ENCODE peak calls at places on chromosomes 12 and 14, in eight cellular contexts. O, H, V, Z, S, A, U and R are unnamed samples.

GRCh38 chr12:89194683-89195082 is 157.6 kb downstream of the DUSP6 start:
- DNase-seq in H (no peak), O (no peak), S (no peak), A (no peak), V (no peak), Z (no peak), U (no peak), R (no peak)

GRCh38 chr12:48933664-48934311 is 8.5 kb upstream of the FKBP11 start:
- DNase-seq in O (no peak), S (no peak), A (no peak), V (no peak), U (no peak), H (no peak), Z (no peak), R (no peak)

GRCh38 chr12:83172441-83172840 is 485.7 kb downstream of the TMTC2 start:
- DNase-seq in H (no peak), Z (no peak), S (no peak), V (peak; percentile 46), U (no peak), O (no peak), A (no peak), R (no peak)

GRCh38 chr14:68522510-68523325 is 270.1 kb downstream of the ZFP36L1 start:
- DNase-seq in A (no peak), H (no peak), O (peak; percentile 70), U (no peak), Z (no peak), S (peak; percentile 26), V (peak; percentile 26), R (peak; percentile 96)

GRCh38 chr12:123905319-123905925 is 67.2 kb downstream of the CCDC92 start:
- DNase-seq in U (peak; percentile 68), Z (peak; percentile 53), S (peak; percentile 23), O (peak; percentile 87), H (peak; percentile 90), A (peak; percentile 81), V (peak; percentile 76), R (peak; percentile 91)

GRCh38 chr12:122374707-122375106 is 47.8 kb downstream of the CLIP1 start:
- DNase-seq in V (no peak), Z (no peak), A (no peak), O (no peak), S (no peak), U (no peak), H (no peak), R (no peak)

GRCh38 chr14:53016491-53016890 is 65.6 kb upstream of the FERMT2 start:
- DNase-seq in A (peak; percentile 68), U (no peak), O (no peak), V (peak; percentile 76), H (no peak), S (no peak), Z (no peak), R (peak; percentile 67)

GRCh38 chr12:130477701-130478100 is 140.0 kb downstream of the PIWIL1 start:
- DNase-seq in H (no peak), Z (no peak), S (no peak), O (no peak), A (no peak), U (no peak), V (no peak), R (no peak)

GRCh38 chr14:75806247-75806876 is 145.3 kb downstream of the TTLL5 start:
- DNase-seq in V (no peak), H (no peak), A (no peak), S (no peak), O (no peak), Z (no peak), U (no peak), R (no peak)

DNA sequence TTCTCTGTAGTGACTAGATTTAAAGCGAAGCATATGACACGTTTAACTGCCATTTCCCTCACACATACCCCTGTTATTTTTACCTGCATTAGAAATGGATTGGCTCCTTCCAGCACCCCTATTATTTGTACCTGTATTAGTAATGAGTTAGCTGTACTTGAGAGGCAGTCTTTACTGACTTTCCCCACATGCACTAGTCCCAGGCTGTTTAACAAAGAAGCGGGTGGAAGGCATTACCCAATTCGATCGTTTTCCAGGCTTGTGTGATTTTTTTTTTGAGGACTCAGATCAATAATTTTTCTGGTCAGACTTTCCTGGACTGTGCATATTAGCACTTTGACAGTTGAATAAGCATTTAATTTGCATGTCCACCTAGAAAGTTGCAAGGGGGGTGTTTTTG is 46.4 kb downstream of the RAD52 start:
- DNase-seq in S (no peak), V (no peak), U (no peak), Z (no peak), O (no peak), H (no peak), A (no peak), R (no peak)
- TF ChIP-seq CTCF in S (no peak), V (no peak), U (no peak), Z (no peak), O (no peak), H (no peak), A (no peak), R (no peak)

DNA sequence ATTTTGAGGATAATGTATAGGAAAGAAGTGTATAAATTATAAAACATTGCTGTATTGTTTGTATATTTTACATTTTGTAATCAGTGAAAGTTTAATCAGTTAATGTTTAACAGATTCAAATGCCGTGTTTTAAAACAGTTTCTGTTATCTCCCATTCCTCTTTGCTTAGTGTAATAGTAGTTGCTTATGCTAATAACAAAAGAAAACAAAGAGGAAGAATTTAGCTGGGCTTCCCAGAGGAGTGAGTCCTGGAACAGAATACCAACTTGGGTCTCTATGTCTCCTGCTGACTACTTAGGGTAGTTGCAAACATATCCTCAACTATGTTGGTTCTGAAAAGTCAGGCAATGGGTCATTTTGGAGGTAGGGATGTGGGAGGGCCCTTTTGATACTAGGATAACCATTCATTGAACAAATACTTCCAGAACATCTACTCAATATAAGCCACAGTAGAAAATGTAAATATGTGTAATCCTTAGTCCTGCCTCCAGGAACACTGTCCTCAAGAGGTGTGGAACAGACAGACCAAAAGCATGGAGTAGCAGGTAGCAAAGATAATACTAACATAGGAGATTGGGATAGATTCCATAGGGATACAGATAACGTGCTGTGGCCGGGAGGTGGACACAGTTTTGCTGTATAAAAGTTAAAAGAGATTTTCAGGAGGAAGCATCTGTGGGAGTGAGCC is 36.1 kb upstream of the EVL start:
- DNase-seq in A (peak; percentile 74), S (no peak), U (no peak), O (peak; percentile 20), Z (no peak), H (peak; percentile 21), V (peak; percentile 61), R (peak; percentile 47)
- TF ChIP-seq CTCF in A (peak; percentile 12), S (no peak), U (no peak), O (peak; percentile 9), Z (no peak), H (no peak), V (peak; percentile 17), R (no peak)

GRCh38 chr12:120453060-120453761 is 7.0 kb downstream of the GATC start:
- DNase-seq in U (no peak), V (no peak), Z (no peak), O (no peak), S (no peak), H (no peak), A (no peak), R (no peak)

GRCh38 chr12:120455302-120455701 is 9.1 kb downstream of the GATC start:
- DNase-seq in U (no peak), O (no peak), A (no peak), S (no peak), Z (no peak), H (no peak), V (no peak), R (no peak)

GRCh38 chr12:120460157-120460556 is 9.4 kb downstream of the SRSF9 start:
- DNase-seq in H (no peak), S (no peak), Z (no peak), A (no peak), O (no peak), V (no peak), U (no peak), R (no peak)

GRCh38 chr12:120453977-120454376 is 7.7 kb downstream of the GATC start:
- DNase-seq in S (no peak), A (peak; percentile 19), V (no peak), U (no peak), Z (no peak), O (peak; percentile 44), H (peak; percentile 65), R (peak; percentile 50)

DNA sequence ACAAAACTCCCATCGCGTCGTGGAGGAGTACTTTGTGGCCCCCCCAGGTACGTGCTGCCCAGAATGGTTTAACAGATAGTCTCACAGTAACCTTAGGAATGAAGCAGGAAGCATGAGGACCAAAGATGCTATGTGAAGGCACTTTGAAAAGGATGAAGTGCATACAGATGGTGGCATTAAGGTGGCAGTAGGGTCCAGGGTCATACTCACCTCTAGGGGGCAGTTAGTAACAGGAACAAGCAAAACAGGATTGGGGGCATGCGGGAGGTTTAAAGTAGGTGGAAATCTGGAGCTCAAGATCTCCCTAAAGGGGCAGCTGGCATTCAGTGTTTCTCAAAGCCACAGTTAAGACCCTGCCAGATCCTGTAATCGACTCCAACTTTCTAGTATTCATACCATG is 10.9 kb downstream of the GATC start:
- DNase-seq in Z (no peak), U (peak; percentile 65), H (peak; percentile 23), A (no peak), V (no peak), S (no peak), O (no peak), R (no peak)
- TF ChIP-seq CTCF in Z (peak; percentile 25), U (peak; percentile 71), H (peak; percentile 65), A (peak; percentile 15), V (peak; percentile 49), S (no peak), O (peak; percentile 39), R (peak; percentile 47)

DNA sequence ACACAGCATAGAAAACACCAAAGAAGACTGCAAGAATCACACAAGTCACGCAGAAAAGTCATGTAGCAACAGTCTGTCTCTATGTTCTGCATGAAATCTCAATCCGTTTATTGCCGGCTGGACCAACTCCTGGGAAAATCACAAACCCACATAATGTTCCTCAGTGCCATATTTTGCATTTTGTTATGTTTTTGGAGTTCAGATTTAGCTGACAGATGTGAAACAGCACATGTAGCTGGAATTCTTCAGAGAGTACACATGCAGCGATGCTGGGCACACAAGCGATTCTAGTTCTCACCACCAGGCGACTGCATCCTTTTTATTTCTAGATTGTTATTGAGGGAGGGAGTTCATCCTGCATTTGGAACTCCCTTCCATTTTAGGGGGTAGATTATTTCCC is 193.2 kb downstream of the APAF1 start:
- DNase-seq in U (no peak), S (no peak), V (peak; percentile 32), O (peak; percentile 5), H (no peak), A (peak; percentile 2), Z (no peak), R (peak; percentile 2)
- TF ChIP-seq CTCF in U (peak; percentile 74), S (no peak), V (peak; percentile 67), O (peak; percentile 50), H (no peak), A (peak; percentile 23), Z (peak; percentile 48), R (peak; percentile 35)

DNA sequence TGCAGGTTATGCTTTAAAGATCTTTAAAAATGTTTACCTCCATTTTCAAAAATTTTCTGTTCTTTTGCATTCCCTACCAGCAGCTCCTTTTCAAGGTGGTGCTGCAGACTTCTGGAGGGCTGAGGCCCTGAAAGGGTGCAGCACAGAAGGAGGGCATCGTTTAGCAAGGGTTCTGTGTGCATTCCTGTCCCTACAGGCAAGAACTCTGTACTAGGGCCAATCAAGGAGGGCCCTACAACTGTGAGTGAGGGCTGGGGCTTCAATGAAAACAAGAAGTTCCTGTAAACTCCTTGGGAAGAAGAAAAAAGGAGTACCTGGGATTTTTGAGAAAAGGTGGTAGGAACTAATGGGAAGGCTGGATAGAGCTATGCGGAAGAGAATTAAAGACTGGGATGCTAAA is 50.7 kb upstream of the CSRP2 start:
- DNase-seq in S (no peak), O (no peak), Z (no peak), U (no peak), A (no peak), V (no peak), H (no peak), R (no peak)
- TF ChIP-seq CTCF in S (no peak), O (no peak), Z (no peak), U (no peak), A (no peak), V (no peak), H (no peak), R (no peak)